ENCODE peak calls at places on chromosome 10, in six cellular contexts. L is choroid plexus epithelial cell, U is GM12865, F is IMR-90, T is AG04450, N is stomach. A is an unnamed sample.

GRCh38 chr10:80518807-80519360 is 18.8 kb upstream of the SH2D4B start:
- DNase-seq in N (no peak), U (no peak), F (no peak), L (no peak), T (no peak), A (no peak)

GRCh38 chr10:9066152-9066551 is 1011.7 kb downstream of the GATA3 start:
- DNase-seq in L (no peak), T (no peak), N (no peak), F (no peak), U (no peak), A (no peak)

GRCh38 chr10:69043931-69044531 is 43.9 kb upstream of the SRGN start:
- DNase-seq in L (no peak), F (no peak), U (peak; percentile 88), T (no peak), N (no peak), A (no peak)

GRCh38 chr10:112958275-112958995 is 8.4 kb downstream of the TCF7L2 start:
- DNase-seq in T (peak; percentile 84), U (no peak), L (peak; percentile 95), N (no peak), F (peak; percentile 97), A (no peak)

GRCh38 chr10:49162063-49162462 is 26.1 kb downstream of the TMEM273 start:
- DNase-seq in F (peak; percentile 57), T (no peak), N (no peak), U (no peak), L (no peak), A (no peak)

GRCh38 chr10:58981051-58981450 is 195.4 kb upstream of the PHYHIPL start:
- DNase-seq in T (no peak), F (no peak), U (no peak), L (no peak), N (no peak), A (no peak)

GRCh38 chr10:86393858-86394472 is 27.4 kb upstream of the GRID1 start:
- DNase-seq in F (no peak), U (no peak), L (no peak), T (no peak), N (no peak), A (no peak)

GRCh38 chr10:118580702-118581101 is 14.7 kb downstream of the PRLHR start:
- DNase-seq in F (no peak), U (no peak), N (no peak), T (no peak), L (no peak), A (no peak)

GRCh38 chr10:14748471-14748870 is 26.2 kb downstream of the FAM107B start:
- DNase-seq in F (no peak), N (peak; percentile 86), T (no peak), U (peak; percentile 17), L (no peak), A (no peak)

GRCh38 chr10:84523509-84523908 is 195.1 kb downstream of the CCSER2 start:
- DNase-seq in T (no peak), U (no peak), N (peak; percentile 53), L (peak; percentile 55), F (no peak), A (no peak)

GRCh38 chr10:61543831-61544230 is 90.7 kb upstream of the TMEM26 start:
- DNase-seq in U (no peak), N (no peak), T (no peak), F (no peak), L (no peak), A (no peak)

GRCh38 chr10:112303528-112303927 is 20.3 kb downstream of the TECTB start:
- DNase-seq in T (no peak), L (no peak), F (no peak), N (no peak), U (no peak), A (no peak)

GRCh38 chr10:51501396-51501795 is 198.0 kb downstream of the CSTF2T start:
- DNase-seq in U (no peak), N (no peak), F (peak; percentile 22), L (no peak), T (no peak), A (no peak)

GRCh38 chr10:103663802-103664201 is 170.3 kb downstream of the NEURL1 start:
- DNase-seq in U (no peak), N (peak; percentile 70), T (no peak), F (no peak), L (no peak), A (peak; percentile 63)

GRCh38 chr10:127458829-127459228 is 90.3 kb upstream of the NPS start:
- DNase-seq in N (no peak), U (no peak), T (no peak), L (no peak), F (no peak), A (no peak)

GRCh38 chr10:132457328-132458070 is 60.5 kb downstream of the PWWP2B start:
- DNase-seq in U (no peak), L (no peak), T (no peak), N (no peak), F (no peak), A (no peak)

GRCh38 chr10:93494494-93494893 is 1.9 kb upstream of the CEP55 start:
- DNase-seq in L (no peak), U (no peak), N (no peak), T (no peak), F (no peak), A (no peak)

GRCh38 chr10:32459072-32459703 is 13.2 kb downstream of the CCDC7 start:
- DNase-seq in N (no peak), T (no peak), U (no peak), L (no peak), F (no peak), A (no peak)

GRCh38 chr10:71638087-71638576 is 81.4 kb downstream of the C10orf105 start:
- DNase-seq in T (no peak), F (no peak), U (no peak), N (peak; percentile 49), L (no peak), A (no peak)

GRCh38 chr10:71637305-71637704 is 82.3 kb downstream of the C10orf105 start:
- DNase-seq in T (no peak), N (no peak), F (no peak), L (no peak), U (no peak), A (no peak)

GRCh38 chr10:71639412-71639719 is 80.2 kb downstream of the C10orf105 start:
- DNase-seq in T (no peak), U (no peak), L (no peak), F (no peak), N (no peak), A (no peak)

GRCh38 chr10:71636588-71636987 is 83.0 kb downstream of the C10orf105 start:
- DNase-seq in L (no peak), N (no peak), U (no peak), F (no peak), T (no peak), A (no peak)

DNA sequence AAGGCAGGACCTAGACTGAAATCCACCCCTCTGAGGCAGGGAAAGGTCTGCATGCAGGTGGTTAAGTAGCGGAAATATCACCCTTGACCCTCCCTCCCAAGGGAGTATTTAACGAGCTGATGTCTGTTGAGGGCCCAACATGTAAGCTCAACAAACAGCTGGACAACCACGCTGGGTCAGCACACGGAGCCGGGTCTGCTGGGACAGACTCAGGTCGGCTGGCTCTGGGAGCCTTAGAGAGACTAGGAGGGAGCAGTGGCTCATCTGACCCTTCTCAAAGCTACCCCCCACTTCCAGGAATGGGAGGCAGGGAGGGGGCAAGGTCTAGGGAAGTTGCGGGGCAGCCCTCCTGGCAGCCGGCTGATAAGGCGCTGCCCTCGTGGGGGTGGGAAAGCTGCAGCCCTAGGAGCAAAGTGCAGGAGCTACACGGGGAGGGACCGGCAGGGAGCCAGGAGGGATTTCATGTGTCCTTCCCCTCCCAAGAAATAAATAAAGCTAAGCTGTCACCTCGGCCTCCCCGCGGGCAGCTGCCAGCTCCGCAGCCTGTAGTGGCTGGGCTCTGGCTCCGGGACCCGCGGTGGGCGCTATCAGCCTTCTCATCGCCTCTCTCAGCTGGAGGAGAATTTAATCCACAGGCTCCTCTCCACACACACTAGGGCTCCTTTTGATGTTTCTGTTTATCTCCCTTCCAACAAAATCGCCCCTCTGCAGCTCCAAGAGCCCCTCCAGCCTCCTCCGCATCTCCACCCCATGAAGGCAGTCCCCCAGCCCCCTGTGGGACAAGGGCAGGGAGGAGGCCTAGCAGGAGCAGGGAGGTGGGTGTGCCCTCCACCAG is 80.8 kb downstream of the C10orf105 start:
- DNase-seq in N (peak; percentile 47), L (peak; percentile 17), F (no peak), U (no peak), T (no peak), A (no peak)
- H3K4me3 ChIP-seq in N (no peak overlapping the region), L (no peak overlapping the region), F (no peak overlapping the region), U (no peak overlapping the region), T (no peak overlapping the region), A (no peak overlapping the region)

GRCh38 chr10:99232357-99232999 is 3.2 kb downstream of the HPSE2 start:
- DNase-seq in L (no peak), N (no peak), F (no peak), T (no peak), U (peak; percentile 16), A (no peak)
- H3K4me3 ChIP-seq in L (no peak overlapping the region), N (peak overlapping the region; percentile 51), F (no peak overlapping the region), T (no peak overlapping the region), U (no peak overlapping the region), A (peak overlapping the region; percentile 24)

DNA sequence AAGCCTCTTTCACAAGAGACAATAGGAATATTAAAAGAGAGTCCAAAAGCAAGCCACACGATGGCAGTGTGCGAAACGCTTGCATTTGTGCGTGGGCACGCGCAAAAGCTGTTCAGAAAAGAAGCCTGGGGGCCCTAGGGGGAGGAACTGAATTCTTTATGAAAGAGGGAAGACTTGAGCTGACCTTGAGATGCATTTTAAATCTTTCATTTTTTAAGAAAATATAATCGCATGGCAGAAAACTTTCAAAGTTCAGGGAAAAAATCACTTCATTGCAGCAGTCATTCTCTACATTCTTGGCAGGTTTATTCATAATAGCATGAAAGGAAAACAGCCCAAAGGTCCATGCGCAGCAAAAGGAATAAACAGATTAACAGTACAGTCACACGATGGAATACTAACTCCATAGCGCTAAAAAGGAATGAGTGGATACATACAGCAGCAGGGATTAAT is 206.5 kb upstream of the PRKCQ start:
- DNase-seq in N (no peak), F (peak; percentile 79), T (peak; percentile 41), L (peak; percentile 44), U (no peak), A (no peak)
- H3K4me3 ChIP-seq in N (no peak overlapping the region), F (peak overlapping the region; percentile 9), T (peak overlapping the region; percentile 14), L (no peak overlapping the region), U (no peak overlapping the region), A (no peak overlapping the region)

GRCh38 chr10:29923416-29923970 is 135.9 kb downstream of the JCAD start:
- DNase-seq in U (no peak), N (no peak), F (no peak), L (no peak), T (no peak), A (no peak)

GRCh38 chr10:29921071-29921446 is 138.3 kb downstream of the JCAD start:
- DNase-seq in N (no peak), L (no peak), F (no peak), U (no peak), T (no peak), A (peak; percentile 47)

GRCh38 chr10:29922904-29923303 is 136.5 kb downstream of the JCAD start:
- DNase-seq in N (no peak), F (no peak), T (no peak), L (no peak), U (no peak), A (no peak)

GRCh38 chr10:29920408-29921070 is 138.8 kb downstream of the JCAD start:
- DNase-seq in T (no peak), L (no peak), N (no peak), U (no peak), F (no peak), A (no peak)

DNA sequence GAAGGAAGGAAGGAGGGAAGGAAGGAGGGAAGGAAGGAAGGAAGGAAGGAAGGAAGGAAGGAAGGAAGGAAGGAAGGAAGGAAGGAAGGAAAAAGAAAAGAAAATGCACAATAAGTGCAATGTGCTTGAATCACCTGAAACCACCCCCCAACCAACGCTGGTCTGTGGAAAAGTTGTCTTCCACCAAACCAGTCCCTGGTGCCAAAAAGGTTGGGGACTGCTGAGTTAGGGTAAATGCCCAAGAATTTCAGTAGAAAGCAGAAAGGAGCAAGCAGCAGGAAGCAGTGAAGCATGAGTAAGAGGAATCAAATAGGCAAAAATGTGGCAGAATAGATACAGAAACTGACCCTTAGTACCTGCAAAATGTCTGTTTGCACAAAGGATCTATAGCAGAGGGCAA is 137.2 kb downstream of the JCAD start:
- DNase-seq in L (no peak), N (no peak), F (no peak), U (no peak), T (no peak), A (no peak)
- H3K4me3 ChIP-seq in L (no peak overlapping the region), N (no peak overlapping the region), F (no peak overlapping the region), U (no peak overlapping the region), T (no peak overlapping the region), A (no peak overlapping the region)